ENCODE peak calls at places on chromosomes 11 and 22, in five cellular contexts. C is testis, A is prostate gland, M is A549, F is right lobe of liver. U is an unnamed sample.

GRCh38 chr22:42688241-42688913 is 32.3 kb downstream of the A4GALT start:
- DNase-seq in C (peak), A (peak), M (peak), F (peak), U (peak)

GRCh38 chr11:12430912-12431311 is 53.5 kb downstream of the PARVA start:
- DNase-seq in C (peak), A (peak), M (peak), F (peak), U (peak)

GRCh38 chr22:29080061-29080975 is 7.5 kb downstream of the KREMEN1 start:
- DNase-seq in C (no peak), A (peak), M (no peak), F (no peak), U (no peak)

GRCh38 chr11:107042748-107043147 is 24.5 kb upstream of the GUCY1A2 start:
- DNase-seq in C (no peak), A (no peak), M (no peak), F (no peak), U (no peak)

GRCh38 chr11:118251858-118252652 is at the start of gene MPZL3:
- DNase-seq in C (peak), A (peak), M (peak), F (peak), U (peak)

GRCh38 chr11:29159552-29160465 is 857.0 kb downstream of the KCNA4 start:
- DNase-seq in C (peak), A (peak), M (peak), F (peak), U (peak)

GRCh38 chr11:25593221-25593620 is 738.7 kb upstream of the ANO3 start:
- DNase-seq in C (no peak), A (no peak), M (no peak), F (no peak), U (no peak)

GRCh38 chr22:47687776-47688175 is 925.3 kb downstream of the TBC1D22A start:
- DNase-seq in C (no peak), A (no peak), M (no peak), F (no peak), U (no peak)

GRCh38 chr22:28268845-28269244 is 349.8 kb upstream of the PITPNB start:
- DNase-seq in C (no peak), A (peak), M (no peak), F (no peak), U (no peak)

GRCh38 chr11:3123761-3124733 is 41.1 kb downstream of the OSBPL5 start:
- DNase-seq in C (peak), A (peak), M (peak), F (peak), U (peak)

GRCh38 chr11:8679006-8679405 is 3.5 kb downstream of the TRIM66 start:
- DNase-seq in C (no peak), A (no peak), M (no peak), F (no peak), U (no peak)

GRCh38 chr11:70838198-70838597 is 414.2 kb downstream of the SHANK2 start:
- DNase-seq in C (no peak), A (no peak), M (no peak), F (no peak), U (no peak)

GRCh38 chr11:124961972-124962609 is 8.1 kb downstream of the CCDC15 start:
- DNase-seq in C (no peak), A (peak), M (peak), F (no peak), U (no peak)

GRCh38 chr11:132158091-132158490 is 787.7 kb downstream of the NTM start:
- DNase-seq in C (no peak), A (no peak), M (peak), F (no peak), U (peak)

GRCh38 chr11:109747839-109748238 is 325.8 kb downstream of the C11orf87 start:
- DNase-seq in C (no peak), A (no peak), M (no peak), F (no peak), U (no peak)

GRCh38 chr22:43303751-43304150 is 39.4 kb downstream of the SCUBE1 start:
- DNase-seq in C (no peak), A (no peak), M (no peak), F (no peak), U (no peak)

GRCh38 chr11:24298126-24298525 is 198.7 kb upstream of the LUZP2 start:
- DNase-seq in C (no peak), A (no peak), M (no peak), F (no peak), U (no peak)

GRCh38 chr22:17077255-17077654 is 7.5 kb upstream of the IL17RA start:
- DNase-seq in C (no peak), A (no peak), M (no peak), F (no peak), U (no peak)

GRCh38 chr11:205221-206001 is 1.8 kb downstream of the BET1L start:
- DNase-seq in C (peak), A (peak), M (no peak), F (no peak), U (peak)

GRCh38 chr11:94639901-94640721 is 72.9 kb downstream of the PIWIL4 start:
- DNase-seq in C (no peak), A (no peak), M (no peak), F (no peak), U (no peak)
- TF ChIP-seq POLR2A in C (no peak), A (no peak), M (no peak), F (no peak), U (no peak)

GRCh38 chr11:83191986-83192385 is 1.5 kb upstream of the ANKRD42 start:
- DNase-seq in C (peak), A (no peak), M (no peak), F (no peak), U (no peak)

GRCh38 chr11:83194284-83195175 is 1.0 kb downstream of the ANKRD42 start:
- DNase-seq in C (peak), A (peak), M (peak), F (peak), U (peak)

GRCh38 chr11:83192846-83193245 is 666 bp upstream of the ANKRD42 start:
- DNase-seq in C (no peak), A (no peak), M (no peak), F (no peak), U (no peak)

GRCh38 chr11:83195176-83195531 is 1.6 kb downstream of the ANKRD42 start:
- DNase-seq in C (no peak), A (no peak), M (no peak), F (no peak), U (no peak)

GRCh38 chr11:83193315-83194283 is at the start of gene ANKRD42:
- DNase-seq in C (peak), A (peak), M (peak), F (peak), U (peak)
- TF ChIP-seq POLR2A in C (peak), A (peak), M (peak), F (peak), U (peak)

GRCh38 chr11:2091112-2091746 is 48.0 kb downstream of the IGF2 start:
- DNase-seq in C (no peak), A (no peak), M (no peak), F (no peak), U (peak)

GRCh38 chr11:2093575-2094353 is 45.4 kb downstream of the IGF2 start:
- DNase-seq in C (peak), A (peak), M (no peak), F (peak), U (peak)

GRCh38 chr11:2091786-2092463 is 47.3 kb downstream of the IGF2 start:
- DNase-seq in C (no peak), A (no peak), M (no peak), F (no peak), U (peak)

GRCh38 chr11:2092956-2093412 is 46.2 kb downstream of the IGF2 start:
- DNase-seq in C (peak), A (peak), M (no peak), F (peak), U (peak)

DNA sequence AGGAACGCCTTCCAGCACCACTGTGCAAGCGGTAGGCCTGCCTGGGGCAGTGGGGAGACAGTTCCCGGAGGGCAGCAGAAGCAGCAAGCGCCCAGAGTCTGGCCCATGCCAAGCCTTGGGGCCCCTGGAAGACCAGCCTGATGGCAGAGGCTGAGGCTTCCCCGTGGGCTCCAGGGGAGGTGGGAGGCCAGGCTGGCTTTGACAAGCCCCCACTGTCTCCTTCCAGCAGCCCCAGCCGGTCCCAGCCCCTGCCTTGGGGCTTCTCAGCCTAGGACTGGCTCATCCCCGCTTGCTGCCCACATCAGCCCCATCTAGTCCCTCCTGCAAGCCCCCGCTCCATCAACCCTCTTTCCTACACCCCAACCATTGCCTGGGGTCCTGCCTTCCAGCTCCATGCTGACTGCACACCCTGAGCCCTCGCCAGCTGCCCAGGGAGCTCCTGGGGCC is 46.7 kb downstream of the IGF2 start:
- DNase-seq in C (no peak), A (no peak), M (no peak), F (no peak), U (no peak)
- TF ChIP-seq POLR2A in C (no peak), A (no peak), M (no peak), F (no peak), U (no peak)

DNA sequence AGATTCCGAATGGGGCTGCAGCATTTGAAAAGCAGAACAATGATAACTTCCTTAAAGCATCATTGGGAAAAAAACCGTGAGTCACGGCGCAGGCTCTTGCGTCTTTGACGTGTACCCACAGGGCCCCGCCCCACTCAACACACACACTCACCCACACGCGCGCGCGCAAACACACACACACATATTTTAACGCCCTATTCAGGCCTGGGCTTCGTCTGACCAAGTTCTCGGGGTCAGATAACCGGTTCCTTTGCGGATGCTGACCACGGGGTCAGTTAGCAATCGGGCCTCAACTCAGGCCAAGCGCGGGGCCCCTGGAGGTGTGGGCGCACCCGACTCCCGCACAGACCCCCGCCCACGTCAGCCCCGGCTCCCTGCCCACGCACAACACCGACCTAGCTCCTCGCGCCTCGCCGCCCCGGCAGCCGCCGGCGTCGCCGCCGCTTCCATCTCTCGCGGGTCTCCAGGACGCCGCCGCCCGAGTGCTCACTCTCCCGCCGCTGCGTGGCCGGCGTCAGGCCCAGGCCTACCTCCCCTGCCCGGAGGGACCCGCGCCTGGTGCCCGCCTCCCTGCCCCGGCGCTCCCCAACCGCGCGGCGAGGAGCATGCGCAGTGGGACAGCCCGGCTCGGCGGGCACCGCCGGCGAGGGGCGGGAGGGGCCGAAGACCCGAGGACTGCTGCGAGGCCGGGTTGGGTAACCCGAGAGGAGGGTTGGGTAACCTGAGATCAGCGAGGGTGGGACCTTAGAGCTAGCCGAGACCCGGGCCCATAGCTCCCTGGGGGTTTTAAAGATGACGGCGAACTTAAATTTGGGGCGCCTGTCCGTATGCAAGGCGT is at the start of gene SLC36A4:
- DNase-seq in C (peak), A (peak), M (peak), F (peak), U (peak)
- TF ChIP-seq POLR2A in C (peak), A (peak), M (peak), F (peak), U (peak)

GRCh38 chr22:23750374-23750743 is 553 bp downstream of the ZNF70 start:
- DNase-seq in C (no peak), A (no peak), M (no peak), F (no peak), U (no peak)

GRCh38 chr22:23752090-23752691 is 1.3 kb upstream of the ZNF70 start:
- DNase-seq in C (no peak), A (no peak), M (peak), F (no peak), U (no peak)

GRCh38 chr22:23751441-23751996 is 607 bp upstream of the ZNF70 start:
- DNase-seq in C (peak), A (no peak), M (peak), F (no peak), U (peak)

GRCh38 chr22:23749747-23750373 is 1.1 kb downstream of the ZNF70 start:
- DNase-seq in C (no peak), A (no peak), M (no peak), F (no peak), U (no peak)

GRCh38 chr22:23750744-23751440 is at the start of gene ZNF70:
- DNase-seq in C (peak), A (peak), M (peak), F (peak), U (peak)
- TF ChIP-seq POLR2A in C (peak), A (peak), M (peak), F (peak), U (peak)

GRCh38 chr11:65423516-65424199 is 1.1 kb downstream of the NEAT1 start:
- DNase-seq in C (peak), A (no peak), M (peak), F (peak), U (peak)

GRCh38 chr11:65425971-65426838 is 3.6 kb downstream of the NEAT1 start:
- DNase-seq in C (peak), A (no peak), M (peak), F (peak), U (peak)

GRCh38 chr11:65426839-65427690 is 4.5 kb downstream of the NEAT1 start:
- DNase-seq in C (peak), A (peak), M (peak), F (peak), U (peak)

GRCh38 chr11:65424200-65425104 is 1.9 kb downstream of the NEAT1 start:
- DNase-seq in C (peak), A (no peak), M (peak), F (peak), U (peak)

GRCh38 chr11:65425105-65425970 is 2.7 kb downstream of the NEAT1 start:
- DNase-seq in C (peak), A (no peak), M (peak), F (peak), U (peak)
- TF ChIP-seq POLR2A in C (no peak), A (peak), M (no peak), F (peak), U (no peak)

GRCh38 chr11:18594999-18595749 is 4.4 kb upstream of the MISFA start:
- DNase-seq in C (no peak), A (no peak), M (no peak), F (no peak), U (no peak)

GRCh38 chr11:18600915-18601569 is 1.5 kb downstream of the MISFA start:
- DNase-seq in C (no peak), A (no peak), M (no peak), F (no peak), U (no peak)

GRCh38 chr11:18599739-18600230 is at the start of gene MISFA:
- DNase-seq in C (no peak), A (no peak), M (no peak), F (no peak), U (no peak)
- TF ChIP-seq POLR2A in C (no peak), A (no peak), M (no peak), F (no peak), U (no peak)

GRCh38 chr22:20126284-20127029 is 5.1 kb upstream of the ZDHHC8 start:
- DNase-seq in C (no peak), A (no peak), M (no peak), F (no peak), U (no peak)
- TF ChIP-seq POLR2A in C (no peak), A (no peak), M (no peak), F (no peak), U (no peak)